ENCODE peak calls at places on chromosomes 4 and X, in eight cellular contexts. O is K562, K is esophagus squamous epithelium, P is adrenal gland, D is uterus, A is vagina, C is heart left ventricle, F is Peyer's patch. X is an unnamed sample.

GRCh38 chrX:51332188-51332942 is at the start of gene NUDT10:
- DNase-seq in O (no peak), K (no peak), P (peak), D (peak), A (no peak), C (peak), F (peak), X (no peak)

GRCh38 chr4:159018062-159018629 is 84.7 kb upstream of the RAPGEF2 start:
- DNase-seq in O (no peak), K (no peak), P (no peak), D (no peak), A (no peak), C (no peak), F (no peak), X (no peak)

GRCh38 chrX:71367396-71367795 is 1.2 kb downstream of the TAF1 start:
- DNase-seq in O (no peak), K (no peak), P (peak), D (no peak), A (no peak), C (no peak), F (no peak), X (no peak)

GRCh38 chr4:128979934-128980333 is 113.4 kb downstream of the SCLT1 start:
- DNase-seq in O (peak), K (no peak), P (peak), D (no peak), A (no peak), C (no peak), F (no peak), X (no peak)

GRCh38 chr4:152265149-152265621 is 270.7 kb downstream of the FBXW7 start:
- DNase-seq in O (no peak), K (no peak), P (no peak), D (no peak), A (no peak), C (no peak), F (no peak), X (no peak)

GRCh38 chr4:71460368-71460767 is 121.5 kb downstream of the SLC4A4 start:
- DNase-seq in O (no peak), K (no peak), P (no peak), D (no peak), A (no peak), C (no peak), F (no peak), X (no peak)

GRCh38 chr4:98151145-98151929 is 8.1 kb upstream of the STPG2 start:
- DNase-seq in O (no peak), K (no peak), P (no peak), D (no peak), A (no peak), C (no peak), F (no peak), X (no peak)

GRCh38 chr4:9773464-9773863 is 8.0 kb upstream of the DRD5 start:
- DNase-seq in O (no peak), K (no peak), P (no peak), D (no peak), A (no peak), C (no peak), F (no peak), X (no peak)

GRCh38 chr4:83356899-83357661 is 22.4 kb upstream of the HPSE start:
- DNase-seq in O (no peak), K (no peak), P (no peak), D (no peak), A (no peak), C (no peak), F (no peak), X (no peak)

GRCh38 chrX:47619486-47620302 is at the start of gene SYN1:
- DNase-seq in O (peak), K (no peak), P (peak), D (peak), A (peak), C (peak), F (peak), X (peak)
- H3K27ac ChIP-seq in O (no peak), K (no peak), P (no peak), D (no peak), A (no peak), C (no peak), F (no peak), X (no peak)

GRCh38 chr4:80266267-80266901 is at the start of gene FGF5:
- DNase-seq in O (peak), K (no peak), P (no peak), D (peak), A (no peak), C (peak), F (peak), X (no peak)
- TF ChIP-seq POLR2A in O (peak), K (no peak), P (no peak), D (no peak), A (no peak), C (no peak), F (no peak), X (no peak)

GRCh38 chr4:109389367-109390118 is 44.1 kb upstream of the SEC24B start:
- DNase-seq in O (no peak), K (no peak), P (peak), D (no peak), A (no peak), C (no peak), F (no peak), X (no peak)
- TF ChIP-seq CTCF in O (no peak), K (no peak), P (no peak), D (no peak), A (no peak), C (no peak), F (no peak), X (no peak)

DNA sequence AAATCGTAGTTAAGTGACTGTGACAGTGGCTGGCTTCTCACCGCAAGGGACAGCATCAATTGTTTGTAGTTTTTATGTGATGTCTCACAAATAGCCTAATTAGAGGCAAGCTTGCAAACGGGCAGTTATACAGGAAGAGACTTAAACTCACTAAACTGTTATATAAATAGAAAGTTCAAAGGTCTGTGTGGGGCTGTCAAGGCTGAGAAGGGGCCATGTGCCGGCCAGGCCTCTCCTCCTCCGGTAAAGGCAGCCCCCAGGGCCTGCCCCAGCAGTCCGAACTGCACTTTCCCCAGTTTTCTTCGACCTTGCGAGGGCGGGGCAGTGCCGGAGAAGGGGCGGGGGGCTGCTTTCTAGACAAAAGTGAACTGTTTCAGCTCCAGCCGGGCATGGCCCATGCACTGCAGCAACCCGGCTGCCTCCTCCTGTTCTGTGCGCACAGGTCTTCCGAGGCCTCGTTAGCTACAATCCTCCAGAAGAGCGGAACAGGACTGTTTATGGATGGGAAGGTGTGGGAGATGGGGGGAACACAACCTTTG is 4.1 kb downstream of the AFF2 start:
- DNase-seq in O (no peak), K (no peak), P (no peak), D (no peak), A (no peak), C (no peak), F (no peak), X (no peak)
- H3K27ac ChIP-seq in O (no peak), K (no peak), P (no peak), D (no peak), A (no peak), C (no peak), F (no peak), X (no peak)

GRCh38 chrX:154443479-154443910 is 446 bp upstream of the FAM50A start:
- DNase-seq in O (no peak), K (no peak), P (no peak), D (no peak), A (no peak), C (no peak), F (no peak), X (no peak)

GRCh38 chrX:154444755-154445246 is 860 bp downstream of the FAM50A start:
- DNase-seq in O (peak), K (no peak), P (no peak), D (no peak), A (no peak), C (no peak), F (no peak), X (no peak)

GRCh38 chrX:154445776-154446175 is 1.8 kb downstream of the FAM50A start:
- DNase-seq in O (no peak), K (no peak), P (no peak), D (no peak), A (no peak), C (no peak), F (no peak), X (no peak)

GRCh38 chrX:154441984-154442707 is 1.8 kb upstream of the FAM50A start:
- DNase-seq in O (no peak), K (no peak), P (no peak), D (no peak), A (no peak), C (no peak), F (no peak), X (no peak)

DNA sequence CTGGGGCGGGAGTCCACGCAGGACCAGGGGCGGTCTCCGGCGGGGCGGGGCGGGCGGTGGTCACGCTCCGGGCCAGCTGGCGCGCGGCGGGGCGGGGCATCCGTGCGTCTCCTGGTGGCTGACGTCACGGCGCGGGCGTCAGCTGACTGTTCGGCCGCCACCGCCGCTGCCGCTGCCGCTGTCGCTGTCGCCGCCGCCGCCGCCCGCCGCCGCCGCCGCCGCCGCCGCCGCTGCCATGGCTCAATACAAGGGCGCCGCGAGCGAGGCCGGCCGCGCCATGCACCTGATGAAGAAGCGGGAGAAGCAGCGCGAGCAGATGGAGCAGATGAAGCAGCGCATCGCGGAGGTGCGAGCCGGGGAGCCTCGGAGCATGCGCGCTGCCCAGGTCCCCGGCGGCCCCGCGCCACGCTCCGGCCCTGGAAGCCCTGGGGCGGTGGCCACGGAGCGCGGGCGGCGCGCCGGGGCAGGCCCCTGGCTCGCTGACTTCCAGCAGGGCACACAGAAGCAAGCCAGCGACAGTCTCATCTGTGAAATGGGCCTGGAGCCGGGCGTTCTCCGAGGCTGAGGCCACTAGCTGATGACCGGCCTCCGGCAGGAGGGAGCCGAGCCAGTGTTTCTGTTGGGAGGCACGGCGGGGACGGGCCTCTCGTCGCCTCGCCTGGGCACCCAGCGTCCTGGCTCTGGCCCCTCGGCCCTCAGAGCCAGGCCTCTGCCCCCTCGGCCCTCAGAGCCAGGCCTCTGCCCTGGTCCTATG is at the start of gene FAM50A:
- DNase-seq in O (peak), K (no peak), P (peak), D (peak), A (no peak), C (peak), F (peak), X (peak)
- TF ChIP-seq POLR2A in O (no peak), K (no peak), P (peak), D (peak), A (peak), C (no peak), F (peak), X (peak)

GRCh38 chr4:1991087-1991486 is 17.7 kb downstream of the NELFA start:
- DNase-seq in O (no peak), K (no peak), P (no peak), D (no peak), A (no peak), C (no peak), F (no peak), X (no peak)
- TF ChIP-seq CTCF in O (no peak), K (no peak), P (no peak), D (no peak), A (no peak), C (no peak), F (no peak), X (no peak)

X was measured in right lobe of liver.